ENCODE peak calls at places on chromosomes 1 and 21, in four cellular contexts. M is tibial artery, L is fibroblast of lung, B is tibial nerve. D is an unnamed sample. For H3K27me3, the result is how much of the 10 kb centered on the place peaks cover.

GRCh38 chr1:225754940-225755635 is 22.5 kb upstream of the SRP9 start:
- DNase-seq in L (peak), B (no peak), M (no peak), D (peak)

GRCh38 chr1:26913754-26914619 is at the start of gene NR0B2:
- DNase-seq in B (no peak), M (no peak), L (no peak), D (peak)

GRCh38 chr1:158945061-158945460 is 13.7 kb downstream of the PYHIN1 start:
- DNase-seq in L (no peak), M (no peak), B (no peak), D (no peak)

GRCh38 chr21:38669186-38669585 is 136.5 kb upstream of the ETS2 start:
- DNase-seq in M (no peak), B (no peak), L (peak), D (no peak)

GRCh38 chr1:208654241-208654640 is 410.1 kb upstream of the PLXNA2 start:
- DNase-seq in L (peak), B (no peak), M (no peak), D (no peak)

GRCh38 chr1:186806477-186806876 is 22.3 kb upstream of the PLA2G4A start:
- DNase-seq in M (no peak), B (no peak), L (peak), D (peak)

GRCh38 chr1:243844186-243844585 is 5.9 kb downstream of the AKT3 start:
- DNase-seq in B (no peak), L (no peak), M (no peak), D (no peak)

GRCh38 chr1:10980094-10980577 is 32.3 kb upstream of the TARDBP start:
- DNase-seq in L (peak), M (peak), B (peak), D (peak)

GRCh38 chr1:150876111-150876434 is 326 bp downstream of the ARNT start:
- DNase-seq in M (peak), L (peak), B (peak), D (no peak)

GRCh38 chr1:206923009-206923960 is 1.5 kb upstream of the FCMR start:
- DNase-seq in M (no peak), L (no peak), B (no peak), D (no peak)

GRCh38 chr1:116769050-116769449 is 14.8 kb downstream of the CD2 start:
- DNase-seq in L (no peak), M (no peak), B (no peak), D (no peak)

GRCh38 chr1:61636392-61636791 is 88.5 kb downstream of the TM2D1 start:
- DNase-seq in L (no peak), M (no peak), B (no peak), D (no peak)

GRCh38 chr1:66576645-66577044 is 42.7 kb downstream of the SGIP1 start:
- DNase-seq in L (peak), M (no peak), B (no peak), D (no peak)

GRCh38 chr1:90708236-90708786 is 8.8 kb downstream of the BARHL2 start:
- DNase-seq in L (no peak), B (no peak), M (no peak), D (no peak)

GRCh38 chr1:17648457-17649145 is 106.5 kb upstream of the ACTL8 start:
- DNase-seq in M (no peak), L (peak), B (no peak), D (no peak)

GRCh38 chr1:187877220-187877619 is 1048.5 kb downstream of the PLA2G4A start:
- DNase-seq in M (no peak), L (no peak), B (no peak), D (no peak)

GRCh38 chr1:229669333-229669732 is 43.3 kb downstream of the URB2 start:
- DNase-seq in B (no peak), L (no peak), M (no peak), D (no peak)

GRCh38 chr1:172449585-172450523 is 6.0 kb upstream of the PIGC start:
- DNase-seq in B (peak), L (peak), M (peak), D (peak)

DNA sequence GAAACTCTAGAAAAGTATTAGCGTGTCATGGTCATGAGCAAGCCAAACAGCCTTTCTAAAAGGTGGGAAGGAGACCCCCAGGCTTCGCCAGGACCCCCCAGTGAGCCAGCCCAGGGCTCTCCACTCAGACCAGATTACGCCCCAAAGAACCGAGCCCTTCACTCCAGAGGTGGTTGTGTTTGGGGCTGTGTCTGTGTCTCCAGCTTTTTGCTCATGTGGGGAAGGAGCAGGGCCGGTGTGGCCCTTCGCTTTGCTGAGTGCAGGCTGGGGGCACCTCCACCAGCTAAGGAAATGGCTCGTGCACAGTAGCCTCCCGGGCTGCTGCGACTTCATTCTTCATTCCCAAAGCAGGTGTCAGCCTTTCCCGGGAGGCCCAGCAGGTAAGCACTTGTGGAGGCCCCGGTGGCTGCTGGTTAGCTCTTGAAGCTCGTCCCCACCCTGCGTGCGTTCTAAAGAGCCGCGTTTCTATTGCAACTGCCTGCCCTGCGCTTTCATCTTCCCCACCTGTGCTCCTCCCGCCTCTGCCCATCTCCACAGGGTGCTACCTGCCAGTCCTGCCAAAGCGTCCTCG is 531 bp downstream of the TSPEAR start:
- DNase-seq in M (no peak), L (no peak), B (no peak), D (no peak)
- H3K27me3 ChIP-seq in M (under half), L (half or more), B (half or more), D (half or more)

DNA sequence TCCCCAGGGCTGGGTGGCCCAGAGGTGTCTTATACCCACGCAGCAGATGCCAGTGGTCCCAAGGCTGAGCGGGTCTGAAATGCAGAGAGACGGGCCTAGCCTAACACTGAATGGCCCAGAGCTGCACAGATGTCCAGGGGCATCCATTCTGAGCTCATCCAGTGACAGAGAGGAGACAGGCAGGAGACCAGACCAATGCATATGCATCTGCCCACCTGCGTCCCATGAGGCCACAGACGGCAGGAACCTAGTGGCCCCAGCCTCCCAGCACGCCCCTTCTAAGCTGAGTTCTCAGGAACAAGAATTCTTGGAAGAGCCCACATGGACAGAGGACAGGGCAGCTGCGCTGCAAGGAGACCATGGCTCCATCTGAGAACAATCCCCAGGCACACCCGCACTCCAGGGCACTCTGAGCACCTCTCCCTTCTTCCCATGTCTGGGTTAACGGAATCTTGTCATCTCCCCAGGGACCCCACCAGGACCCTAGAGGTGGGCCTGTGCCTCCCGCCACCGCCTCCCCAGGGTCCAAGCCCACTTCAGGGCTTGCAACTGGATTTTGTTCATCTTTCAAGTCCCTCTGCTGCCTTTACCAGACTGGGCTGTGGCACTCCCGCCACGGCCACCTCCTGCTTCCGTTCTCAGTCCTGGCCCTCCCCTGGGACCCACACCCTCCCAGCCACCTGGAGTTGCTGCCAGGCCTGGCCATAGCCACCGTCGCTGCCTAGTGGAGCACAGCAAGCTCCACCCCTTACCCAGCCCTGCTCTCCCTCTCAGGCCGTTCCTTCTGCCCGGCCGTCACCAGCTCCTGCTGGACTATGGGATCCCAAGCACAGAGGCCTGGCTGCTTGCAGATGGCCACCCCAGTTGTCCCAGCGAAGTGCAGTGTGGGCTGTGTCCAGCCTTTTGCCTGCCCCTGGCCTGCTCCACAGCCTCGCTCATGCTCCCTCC is 3.3 kb downstream of the WNT3A start:
- DNase-seq in L (no peak), M (no peak), B (no peak), D (no peak)
- H3K27me3 ChIP-seq in L (under half), M (under half), B (under half), D (under half)

DNA sequence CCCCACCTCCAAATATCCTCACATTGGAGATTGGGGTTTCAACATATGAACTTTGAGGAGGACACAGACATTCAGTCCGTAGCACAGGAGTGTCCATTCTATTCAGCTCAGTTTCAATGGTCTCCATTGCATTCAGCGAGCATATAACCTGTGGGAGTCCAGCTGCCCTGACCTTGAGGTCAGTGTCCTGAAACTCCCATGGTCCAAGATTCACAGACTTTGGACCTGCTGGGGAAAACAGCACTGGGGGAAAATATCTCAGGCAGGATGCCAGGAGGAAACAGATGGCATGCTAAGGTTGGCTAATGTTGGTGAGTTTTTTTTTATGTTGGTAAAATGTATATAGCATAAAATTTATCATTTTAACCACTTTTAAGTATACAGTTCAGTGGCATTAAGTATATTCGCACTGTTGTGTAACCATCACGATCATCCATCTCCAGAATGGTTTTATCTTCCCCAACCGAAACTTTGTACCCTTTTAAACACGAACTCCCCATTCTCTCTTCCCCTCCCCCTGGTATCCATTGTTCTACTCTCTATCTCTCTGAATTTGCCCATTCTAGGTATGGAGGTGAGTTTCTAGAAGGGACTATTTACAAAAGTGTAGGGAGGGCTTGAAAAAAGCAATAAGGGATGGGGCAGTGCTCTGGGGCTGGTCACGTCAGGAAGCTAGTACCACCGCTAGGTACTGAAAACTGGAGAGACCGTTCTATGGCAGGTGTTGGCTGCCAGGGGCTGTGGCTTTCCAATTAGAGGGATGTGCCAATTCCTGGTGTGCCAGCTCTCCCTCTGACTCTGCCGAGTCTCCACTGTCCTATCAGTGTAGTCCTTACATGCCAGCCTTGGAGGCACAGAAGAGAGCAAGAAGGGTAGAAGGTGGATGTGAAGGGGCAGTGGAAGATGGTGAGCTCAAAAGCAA is 85.3 kb downstream of the FOXD2 start:
- DNase-seq in B (no peak), L (no peak), M (no peak), D (no peak)
- H3K27me3 ChIP-seq in B (under half), L (under half), M (under half), D (under half)

GRCh38 chr1:164891615-164892014 is 332.6 kb downstream of the PBX1 start:
- DNase-seq in M (no peak), L (no peak), B (no peak), D (no peak)
- H3K27me3 ChIP-seq in M (under half), L (under half), B (under half), D (under half)

GRCh38 chr1:231041705-231042261 is 1.7 kb upstream of the FAM89A start:
- DNase-seq in B (no peak), L (no peak), M (no peak), D (no peak)

GRCh38 chr1:231044588-231044987 is 4.5 kb upstream of the FAM89A start:
- DNase-seq in B (no peak), M (no peak), L (no peak), D (no peak)

GRCh38 chr1:231046730-231047395 is 6.8 kb upstream of the FAM89A start:
- DNase-seq in B (no peak), L (no peak), M (no peak), D (no peak)

GRCh38 chr1:231049121-231049979 is 9.3 kb upstream of the FAM89A start:
- DNase-seq in M (no peak), B (no peak), L (no peak), D (no peak)

DNA sequence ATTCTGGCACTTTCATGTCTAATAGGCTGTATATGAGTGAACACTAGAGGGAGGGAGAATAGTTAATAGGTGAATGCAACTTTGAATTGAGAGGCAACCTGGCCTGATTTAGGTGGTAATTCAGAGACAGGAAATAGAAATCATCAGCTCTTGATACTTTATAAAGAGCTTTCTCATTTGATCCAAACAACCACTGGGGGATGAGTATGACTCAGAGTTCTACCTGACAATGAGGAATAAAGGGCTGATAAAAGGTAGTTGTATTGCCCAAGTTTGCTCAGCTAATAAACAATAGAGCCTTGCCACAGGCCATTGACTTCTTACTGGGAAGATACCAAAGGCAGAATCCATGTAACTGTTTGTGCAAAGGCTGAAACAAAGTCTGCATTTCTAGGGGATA is 5.3 kb upstream of the FAM89A start:
- DNase-seq in B (no peak), M (no peak), L (no peak), D (no peak)
- H3K27me3 ChIP-seq in B (under half), M (under half), L (under half), D (under half)

GRCh38 chr1:32971576-32971975 is 7.0 kb upstream of the RNF19B start:
- DNase-seq in L (no peak), B (no peak), M (no peak), D (no peak)
- H3K27me3 ChIP-seq in L (under half), B (under half), M (under half), D (under half)

DNA sequence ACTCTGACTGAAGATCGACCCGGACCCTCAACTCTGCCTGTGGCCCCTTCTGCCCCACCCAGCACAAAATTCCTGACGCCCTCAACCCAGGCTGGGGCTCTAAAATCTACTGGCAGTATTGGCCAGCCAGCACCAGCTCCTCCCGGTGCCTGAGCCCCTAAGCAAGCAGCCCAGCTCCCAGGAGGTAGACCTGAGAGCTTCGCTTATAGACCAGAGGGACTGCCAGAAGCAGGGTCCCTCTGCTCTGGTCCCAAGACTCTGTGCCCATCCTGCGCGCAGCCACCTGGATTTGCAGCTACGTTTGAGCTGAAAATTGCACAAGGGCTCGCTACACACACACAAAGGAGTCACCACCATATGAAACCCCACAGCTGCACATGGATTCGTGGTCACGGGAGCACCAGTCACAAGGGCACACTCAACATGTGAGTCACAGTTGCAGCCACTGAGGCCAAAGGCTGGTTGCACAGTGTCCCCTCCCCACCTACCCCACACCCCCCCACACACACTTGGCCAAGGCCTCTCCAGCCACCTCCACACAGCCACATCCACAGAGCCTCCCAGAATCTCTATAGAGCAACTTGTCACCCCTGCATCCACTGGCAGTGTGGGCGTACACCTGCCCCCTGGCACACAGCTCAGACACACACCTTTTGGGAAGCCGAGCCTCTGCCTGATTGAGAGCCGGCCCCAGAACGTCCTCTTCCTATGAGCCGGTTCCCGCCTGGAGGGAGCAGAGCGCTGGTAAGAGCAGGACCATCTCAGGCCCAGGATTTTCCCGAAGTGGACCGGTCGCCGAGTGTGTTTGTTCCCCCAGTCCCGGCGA is 1.1 kb upstream of the DMBX1 start:
- DNase-seq in L (peak), M (no peak), B (no peak), D (no peak)
- H3K27me3 ChIP-seq in L (half or more), M (under half), B (half or more), D (half or more)

GRCh38 chr1:147080671-147081394 is 91.4 kb downstream of the PRKAB2 start:
- DNase-seq in L (no peak), M (no peak), B (no peak), D (no peak)

GRCh38 chr1:147079400-147080012 is 92.8 kb downstream of the PRKAB2 start:
- DNase-seq in B (no peak), L (no peak), M (no peak), D (no peak)

GRCh38 chr1:147078606-147079399 is 93.5 kb downstream of the PRKAB2 start:
- DNase-seq in M (no peak), L (no peak), B (no peak), D (no peak)

GRCh38 chr1:147077936-147078605 is 94.2 kb downstream of the PRKAB2 start:
- DNase-seq in L (no peak), B (no peak), M (no peak), D (no peak)

GRCh38 chr1:147080013-147080661 is 92.1 kb downstream of the PRKAB2 start:
- DNase-seq in M (no peak), L (no peak), B (no peak), D (no peak)
- H3K27me3 ChIP-seq in M (under half), L (half or more), B (half or more), D (half or more)